ENCODE peak calls at places on chromosomes 6 and 20, in six cellular contexts. One of them, this sample, is unnamed.

GRCh38 chr20:35511814-35512420 is 17.5 kb downstream of the C20orf173 start:
- DNase-seq in SK-N-SH: peak; percentile 48
- DNase-seq in HepG2: peak; percentile 53
- DNase-seq in A549: peak; percentile 58
- DNase-seq in K562: peak; percentile 48
- DNase-seq in IMR-90: peak; percentile 47
- DNase-seq in this sample: no peak

GRCh38 chr6:152948150-152948768 is 34.6 kb downstream of the FBXO5 start:
- DNase-seq in SK-N-SH: peak; percentile 49
- DNase-seq in A549: peak; percentile 43
- DNase-seq in IMR-90: peak; percentile 52
- DNase-seq in K562: peak; percentile 75
- DNase-seq in HepG2: peak; percentile 54
- DNase-seq in this sample: no peak

GRCh38 chr6:117272032-117272866 is 6.9 kb downstream of the VGLL2 start:
- DNase-seq in K562: no peak
- DNase-seq in SK-N-SH: no peak
- DNase-seq in HepG2: no peak
- DNase-seq in A549: no peak
- DNase-seq in IMR-90: no peak
- DNase-seq in this sample: no peak

GRCh38 chr20:2133318-2134183 is 31.9 kb downstream of the STK35 start:
- DNase-seq in K562: peak; percentile 14
- DNase-seq in IMR-90: peak; percentile 79
- DNase-seq in A549: peak; percentile 41
- DNase-seq in SK-N-SH: no peak
- DNase-seq in HepG2: no peak
- DNase-seq in this sample: peak; percentile 16

GRCh38 chr6:138622967-138623366 is 123.7 kb upstream of the NHSL1 start:
- DNase-seq in A549: peak; percentile 5
- DNase-seq in HepG2: no peak
- DNase-seq in K562: no peak
- DNase-seq in SK-N-SH: no peak
- DNase-seq in IMR-90: no peak
- DNase-seq in this sample: no peak

GRCh38 chr6:16683524-16684194 is 77.6 kb downstream of the ATXN1 start:
- DNase-seq in A549: peak; percentile 66
- DNase-seq in IMR-90: peak; percentile 56
- DNase-seq in HepG2: peak; percentile 79
- DNase-seq in SK-N-SH: no peak
- DNase-seq in K562: no peak
- DNase-seq in this sample: no peak

GRCh38 chr6:38512211-38512610 is 127.5 kb downstream of the BTBD9 start:
- DNase-seq in SK-N-SH: no peak
- DNase-seq in HepG2: no peak
- DNase-seq in A549: no peak
- DNase-seq in K562: no peak
- DNase-seq in IMR-90: no peak
- DNase-seq in this sample: no peak

GRCh38 chr6:127737768-127738167 is 160.8 kb downstream of the C6orf58 start:
- DNase-seq in K562: no peak
- DNase-seq in IMR-90: peak; percentile 8
- DNase-seq in A549: no peak
- DNase-seq in SK-N-SH: no peak
- DNase-seq in HepG2: no peak
- DNase-seq in this sample: no peak

GRCh38 chr6:74334722-74335121 is 638.7 kb downstream of the CD109 start:
- DNase-seq in SK-N-SH: no peak
- DNase-seq in K562: no peak
- DNase-seq in HepG2: no peak
- DNase-seq in IMR-90: no peak
- DNase-seq in A549: no peak
- DNase-seq in this sample: no peak

GRCh38 chr20:52056203-52057062 is 135.1 kb downstream of the ZFP64 start:
- DNase-seq in A549: peak; percentile 46
- DNase-seq in HepG2: no peak
- DNase-seq in SK-N-SH: no peak
- DNase-seq in IMR-90: peak; percentile 95
- DNase-seq in K562: no peak
- DNase-seq in this sample: no peak

GRCh38 chr20:63222541-63222940 is 6.6 kb upstream of the YTHDF1 start:
- DNase-seq in HepG2: no peak
- DNase-seq in SK-N-SH: no peak
- DNase-seq in IMR-90: no peak
- DNase-seq in K562: no peak
- DNase-seq in A549: no peak
- DNase-seq in this sample: no peak

GRCh38 chr6:145502417-145502816 is 232.9 kb downstream of the EPM2A start:
- DNase-seq in K562: peak; percentile 6
- DNase-seq in IMR-90: no peak
- DNase-seq in SK-N-SH: no peak
- DNase-seq in HepG2: no peak
- DNase-seq in A549: peak; percentile 2
- DNase-seq in this sample: no peak

GRCh38 chr6:155417454-155417853 is 38.2 kb downstream of the NOX3 start:
- DNase-seq in K562: no peak
- DNase-seq in IMR-90: peak; percentile 16
- DNase-seq in SK-N-SH: no peak
- DNase-seq in HepG2: no peak
- DNase-seq in A549: no peak
- DNase-seq in this sample: no peak

GRCh38 chr20:49987015-49987867 is 4.5 kb downstream of the SNAI1 start:
- DNase-seq in A549: no peak
- DNase-seq in IMR-90: peak; percentile 50
- DNase-seq in K562: no peak
- DNase-seq in HepG2: no peak
- DNase-seq in SK-N-SH: no peak
- DNase-seq in this sample: no peak

GRCh38 chr6:28953039-28953872 is 29.5 kb upstream of the TRIM27 start:
- DNase-seq in SK-N-SH: peak; percentile 75
- DNase-seq in K562: peak; percentile 92
- DNase-seq in A549: peak; percentile 71
- DNase-seq in IMR-90: peak; percentile 72
- DNase-seq in HepG2: peak; percentile 74
- DNase-seq in this sample: peak; percentile 56

GRCh38 chr6:111620168-111620567 is 14.5 kb upstream of the TRAF3IP2 start:
- DNase-seq in A549: no peak
- DNase-seq in HepG2: no peak
- DNase-seq in IMR-90: no peak
- DNase-seq in K562: no peak
- DNase-seq in SK-N-SH: no peak
- DNase-seq in this sample: no peak

GRCh38 chr6:33723576-33724085 is 12.1 kb upstream of the UQCC2 start:
- DNase-seq in IMR-90: no peak
- DNase-seq in HepG2: no peak
- DNase-seq in SK-N-SH: no peak
- DNase-seq in A549: no peak
- DNase-seq in K562: no peak
- DNase-seq in this sample: no peak

GRCh38 chr6:151876122-151876521 is 68.6 kb downstream of the ESR1 start:
- DNase-seq in IMR-90: no peak
- DNase-seq in SK-N-SH: no peak
- DNase-seq in A549: no peak
- DNase-seq in HepG2: no peak
- DNase-seq in K562: no peak
- DNase-seq in this sample: no peak
- TF ChIP-seq SMC3 in IMR-90: no peak
- TF ChIP-seq SMC3 in SK-N-SH: no peak
- TF ChIP-seq SMC3 in A549: no peak
- TF ChIP-seq SMC3 in HepG2: no peak
- TF ChIP-seq SMC3 in K562: no peak
- TF ChIP-seq SMC3 in this sample: no peak

DNA sequence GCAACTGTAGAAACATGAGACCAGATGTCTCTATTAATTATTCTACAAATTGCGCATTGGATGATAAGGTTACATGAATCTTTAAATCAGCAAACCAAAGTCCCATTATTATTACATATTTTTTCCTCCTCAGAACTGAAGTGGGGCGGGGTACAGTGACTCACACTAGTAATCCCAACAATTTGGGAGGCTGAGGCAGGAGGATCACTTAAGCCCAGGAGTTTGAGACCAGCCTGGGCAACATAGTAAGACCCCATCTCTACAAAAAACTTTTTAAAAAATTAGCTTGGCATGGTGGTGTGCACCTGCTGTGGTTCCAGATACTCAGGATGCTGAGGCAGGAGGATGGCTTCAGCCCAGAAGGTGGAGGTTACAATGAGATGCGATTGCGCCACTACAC is 29.0 kb downstream of the HFE start:
- DNase-seq in HepG2: no peak
- DNase-seq in IMR-90: no peak
- DNase-seq in A549: no peak
- DNase-seq in K562: no peak
- DNase-seq in SK-N-SH: no peak
- DNase-seq in this sample: no peak
- TF ChIP-seq SMC3 in HepG2: no peak
- TF ChIP-seq SMC3 in IMR-90: no peak
- TF ChIP-seq SMC3 in A549: no peak
- TF ChIP-seq SMC3 in K562: no peak
- TF ChIP-seq SMC3 in SK-N-SH: no peak
- TF ChIP-seq SMC3 in this sample: no peak

GRCh38 chr6:166271376-166271765 is 36.8 kb downstream of the PRR18 start:
- DNase-seq in SK-N-SH: no peak
- DNase-seq in HepG2: no peak
- DNase-seq in K562: no peak
- DNase-seq in A549: no peak
- DNase-seq in IMR-90: no peak
- DNase-seq in this sample: no peak
- TF ChIP-seq SMC3 in SK-N-SH: no peak
- TF ChIP-seq SMC3 in HepG2: no peak
- TF ChIP-seq SMC3 in K562: no peak
- TF ChIP-seq SMC3 in A549: no peak
- TF ChIP-seq SMC3 in IMR-90: no peak
- TF ChIP-seq SMC3 in this sample: no peak

DNA sequence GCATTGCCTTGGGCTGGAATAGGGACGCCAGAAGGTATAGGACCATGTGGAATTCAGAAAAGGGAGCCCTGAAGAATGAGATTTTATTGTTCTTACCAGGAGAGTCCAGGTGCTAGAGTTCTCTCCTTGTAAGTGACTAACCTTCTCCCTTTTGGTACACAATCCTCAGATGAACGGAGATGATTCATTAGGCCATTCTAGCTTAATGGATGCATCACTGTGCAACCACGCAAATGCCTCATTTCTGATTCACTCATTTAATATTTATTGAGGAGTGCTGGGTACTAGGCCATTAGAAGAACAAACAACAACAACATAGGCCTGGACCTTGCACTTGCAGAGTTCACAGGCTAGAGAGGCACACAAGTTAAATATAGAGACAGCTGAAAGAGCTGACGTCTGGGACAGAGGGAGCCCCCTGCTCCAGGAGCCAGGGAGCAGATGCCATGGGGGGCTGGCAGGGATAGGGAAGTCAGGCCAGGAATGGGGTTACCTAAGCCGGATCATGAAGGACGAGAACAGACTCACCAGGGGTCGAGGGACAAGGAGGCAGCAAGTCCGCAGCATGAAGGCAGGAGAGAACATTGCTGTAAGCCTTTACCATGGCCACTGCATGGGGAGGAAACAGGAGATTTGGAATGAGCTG is 179.5 kb upstream of the AKAP12 start:
- DNase-seq in A549: peak; percentile 95
- DNase-seq in K562: no peak
- DNase-seq in HepG2: peak; percentile 91
- DNase-seq in SK-N-SH: no peak
- DNase-seq in IMR-90: peak; percentile 96
- DNase-seq in this sample: no peak
- TF ChIP-seq SMC3 in A549: no peak
- TF ChIP-seq SMC3 in K562: no peak
- TF ChIP-seq SMC3 in HepG2: peak; percentile 1
- TF ChIP-seq SMC3 in SK-N-SH: no peak
- TF ChIP-seq SMC3 in IMR-90: no peak
- TF ChIP-seq SMC3 in this sample: no peak

GRCh38 chr6:94377835-94378234 is 958.5 kb upstream of the EPHA7 start:
- DNase-seq in A549: no peak
- DNase-seq in K562: no peak
- DNase-seq in HepG2: no peak
- DNase-seq in SK-N-SH: no peak
- DNase-seq in IMR-90: no peak
- DNase-seq in this sample: no peak

GRCh38 chr6:94367316-94367715 is 948.0 kb upstream of the EPHA7 start:
- DNase-seq in SK-N-SH: no peak
- DNase-seq in HepG2: no peak
- DNase-seq in A549: no peak
- DNase-seq in IMR-90: no peak
- DNase-seq in K562: no peak
- DNase-seq in this sample: no peak

GRCh38 chr6:94376876-94377275 is 957.5 kb upstream of the EPHA7 start:
- DNase-seq in K562: no peak
- DNase-seq in HepG2: no peak
- DNase-seq in SK-N-SH: no peak
- DNase-seq in A549: no peak
- DNase-seq in IMR-90: no peak
- DNase-seq in this sample: no peak

DNA sequence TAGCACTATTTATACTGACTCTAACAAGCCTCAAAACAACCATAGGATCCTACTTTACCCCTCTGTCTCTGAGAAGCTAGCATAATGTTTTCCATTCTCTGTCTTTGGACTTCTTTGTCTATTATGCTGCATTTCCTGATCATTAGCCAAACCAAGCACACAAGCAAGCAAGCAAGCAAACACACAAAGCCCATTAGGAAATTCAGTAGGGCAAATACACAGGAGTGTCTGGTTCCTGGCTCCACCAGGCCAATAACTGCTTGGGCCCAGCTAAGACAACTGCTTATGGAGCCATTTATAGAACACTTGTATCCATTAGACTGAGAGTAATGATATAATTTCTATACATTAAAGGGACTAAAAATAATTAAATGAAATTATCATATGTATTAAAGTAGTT is 952.9 kb upstream of the EPHA7 start:
- DNase-seq in K562: no peak
- DNase-seq in A549: no peak
- DNase-seq in HepG2: no peak
- DNase-seq in IMR-90: no peak
- DNase-seq in SK-N-SH: no peak
- DNase-seq in this sample: no peak
- TF ChIP-seq SMC3 in K562: no peak
- TF ChIP-seq SMC3 in A549: no peak
- TF ChIP-seq SMC3 in HepG2: no peak
- TF ChIP-seq SMC3 in IMR-90: no peak
- TF ChIP-seq SMC3 in SK-N-SH: no peak
- TF ChIP-seq SMC3 in this sample: no peak